ENCODE peak calls at places on chromosomes 5 and 9, in four cellular contexts. One of them, this sample, is unnamed.

GRCh38 chr9:99400184-99400731 is 178.2 kb downstream of the SEC61B start:
- DNase-seq in colonic mucosa: no peak
- DNase-seq in mesendoderm: peak; percentile 29
- DNase-seq in RWPE1: no peak
- DNase-seq in this sample: no peak

GRCh38 chr5:14834062-14834461 is 37.5 kb downstream of the ANKH start:
- DNase-seq in colonic mucosa: no peak
- DNase-seq in mesendoderm: no peak
- DNase-seq in RWPE1: no peak
- DNase-seq in this sample: no peak

GRCh38 chr5:72065751-72066255 is 41.5 kb upstream of the MAP1B start:
- DNase-seq in colonic mucosa: no peak
- DNase-seq in mesendoderm: peak; percentile 97
- DNase-seq in RWPE1: no peak
- DNase-seq in this sample: no peak

GRCh38 chr5:100950975-100951374 is 47.9 kb upstream of the ST8SIA4 start:
- DNase-seq in colonic mucosa: no peak
- DNase-seq in mesendoderm: no peak
- DNase-seq in RWPE1: no peak
- DNase-seq in this sample: no peak

GRCh38 chr9:2231831-2232230 is 216.7 kb downstream of the SMARCA2 start:
- DNase-seq in colonic mucosa: no peak
- DNase-seq in mesendoderm: no peak
- DNase-seq in RWPE1: no peak
- DNase-seq in this sample: no peak

GRCh38 chr5:25701936-25702335 is 1057.2 kb upstream of the CDH10 start:
- DNase-seq in colonic mucosa: no peak
- DNase-seq in mesendoderm: no peak
- DNase-seq in RWPE1: no peak
- DNase-seq in this sample: no peak

GRCh38 chr9:125203259-125203658 is 2.9 kb downstream of the RABEPK start:
- DNase-seq in colonic mucosa: no peak
- DNase-seq in mesendoderm: peak; percentile 13
- DNase-seq in RWPE1: no peak
- DNase-seq in this sample: no peak

GRCh38 chr5:158155811-158156495 is 297.0 kb upstream of the CLINT1 start:
- DNase-seq in colonic mucosa: no peak
- DNase-seq in mesendoderm: no peak
- DNase-seq in RWPE1: no peak
- DNase-seq in this sample: no peak

GRCh38 chr5:116135344-116135743 is 50.5 kb downstream of the COMMD10 start:
- DNase-seq in colonic mucosa: no peak
- DNase-seq in mesendoderm: no peak
- DNase-seq in RWPE1: no peak
- DNase-seq in this sample: no peak

GRCh38 chr5:175883506-175883905 is 12.1 kb downstream of the CPLX2 start:
- DNase-seq in colonic mucosa: no peak
- DNase-seq in mesendoderm: no peak
- DNase-seq in RWPE1: no peak
- DNase-seq in this sample: no peak

GRCh38 chr9:100309992-100310391 is 42.8 kb downstream of the TEX10 start:
- DNase-seq in colonic mucosa: no peak
- DNase-seq in mesendoderm: no peak
- DNase-seq in RWPE1: no peak
- DNase-seq in this sample: no peak

GRCh38 chr9:124881138-124881743 is 19.3 kb downstream of the ARPC5L start:
- DNase-seq in colonic mucosa: no peak
- DNase-seq in mesendoderm: no peak
- DNase-seq in RWPE1: no peak
- DNase-seq in this sample: peak; percentile 69

GRCh38 chr5:9716838-9717281 is 86.7 kb upstream of the TAS2R1 start:
- DNase-seq in colonic mucosa: no peak
- DNase-seq in mesendoderm: peak; percentile 73
- DNase-seq in RWPE1: no peak
- DNase-seq in this sample: no peak

GRCh38 chr9:33377089-33377715 is 25.2 kb downstream of the AQP7 start:
- DNase-seq in colonic mucosa: no peak
- DNase-seq in mesendoderm: no peak
- DNase-seq in RWPE1: no peak
- DNase-seq in this sample: no peak

GRCh38 chr5:146699729-146700430 is 178.7 kb downstream of the PPP2R2B start:
- DNase-seq in colonic mucosa: no peak
- DNase-seq in mesendoderm: no peak
- DNase-seq in RWPE1: no peak
- DNase-seq in this sample: no peak

GRCh38 chr9:126217797-126218196 is 108.8 kb upstream of the MVB12B start:
- DNase-seq in colonic mucosa: no peak
- DNase-seq in mesendoderm: no peak
- DNase-seq in RWPE1: no peak
- DNase-seq in this sample: no peak

GRCh38 chr5:32172908-32173393 is 1.2 kb downstream of the GOLPH3 start:
- DNase-seq in colonic mucosa: no peak
- DNase-seq in mesendoderm: peak; percentile 35
- DNase-seq in RWPE1: no peak
- DNase-seq in this sample: no peak

GRCh38 chr5:151742870-151743294 is 15.5 kb downstream of the ATOX1 start:
- DNase-seq in colonic mucosa: peak; percentile 42
- DNase-seq in mesendoderm: peak; percentile 91
- DNase-seq in RWPE1: peak; percentile 79
- DNase-seq in this sample: no peak

GRCh38 chr5:118044169-118044568 is 944.2 kb downstream of the DTWD2 start:
- DNase-seq in colonic mucosa: no peak
- DNase-seq in mesendoderm: no peak
- DNase-seq in RWPE1: no peak
- DNase-seq in this sample: no peak

GRCh38 chr9:26426732-26427131 is 465.9 kb downstream of the CAAP1 start:
- DNase-seq in colonic mucosa: no peak
- DNase-seq in mesendoderm: peak; percentile 59
- DNase-seq in RWPE1: no peak
- DNase-seq in this sample: peak; percentile 39

GRCh38 chr5:18744990-18745590 is 1110.8 kb downstream of the TAF11L14 start:
- DNase-seq in colonic mucosa: no peak
- DNase-seq in mesendoderm: no peak
- DNase-seq in RWPE1: no peak
- DNase-seq in this sample: peak; percentile 72

GRCh38 chr5:123441408-123441807 is 18.2 kb upstream of the CEP120 start:
- DNase-seq in colonic mucosa: no peak
- DNase-seq in mesendoderm: no peak
- DNase-seq in RWPE1: no peak
- DNase-seq in this sample: no peak

GRCh38 chr5:132190161-132190817 is 37.4 kb downstream of the P4HA2 start:
- DNase-seq in colonic mucosa: no peak
- DNase-seq in mesendoderm: peak; percentile 90
- DNase-seq in RWPE1: peak; percentile 84
- DNase-seq in this sample: no peak

GRCh38 chr5:37696190-37697021 is 143.4 kb downstream of the GDNF start:
- DNase-seq in colonic mucosa: no peak
- DNase-seq in mesendoderm: peak; percentile 56
- DNase-seq in RWPE1: peak; percentile 81
- DNase-seq in this sample: no peak

GRCh38 chr5:3394877-3395599 is 200.6 kb upstream of the IRX1 start:
- DNase-seq in colonic mucosa: no peak
- DNase-seq in mesendoderm: no peak
- DNase-seq in RWPE1: no peak
- DNase-seq in this sample: no peak

GRCh38 chr9:119634036-119634435 is 264.8 kb upstream of the BRINP1 start:
- DNase-seq in colonic mucosa: no peak
- DNase-seq in mesendoderm: no peak
- DNase-seq in RWPE1: no peak
- DNase-seq in this sample: no peak

GRCh38 chr9:107707419-107707837 is 217.9 kb upstream of the KLF4 start:
- DNase-seq in colonic mucosa: no peak
- DNase-seq in mesendoderm: no peak
- DNase-seq in RWPE1: peak; percentile 94
- DNase-seq in this sample: no peak

GRCh38 chr9:121268598-121269029 is 652 bp downstream of the GSN start:
- DNase-seq in colonic mucosa: no peak
- DNase-seq in mesendoderm: peak; percentile 49
- DNase-seq in RWPE1: no peak
- DNase-seq in this sample: no peak

GRCh38 chr9:33143241-33143642 is 23.9 kb downstream of the B4GALT1 start:
- DNase-seq in colonic mucosa: no peak
- DNase-seq in mesendoderm: no peak
- DNase-seq in RWPE1: no peak
- DNase-seq in this sample: no peak

GRCh38 chr5:177361418-177362101 is 3.8 kb downstream of the RGS14 start:
- DNase-seq in colonic mucosa: no peak
- DNase-seq in mesendoderm: no peak
- DNase-seq in RWPE1: no peak
- DNase-seq in this sample: peak; percentile 88

GRCh38 chr5:147098233-147098790 is 136.5 kb upstream of the STK32A start:
- DNase-seq in colonic mucosa: peak; percentile 31
- DNase-seq in mesendoderm: peak; percentile 93
- DNase-seq in RWPE1: peak; percentile 20
- DNase-seq in this sample: no peak

GRCh38 chr9:69155341-69156030 is 18.6 kb upstream of the TJP2 start:
- DNase-seq in colonic mucosa: no peak
- DNase-seq in mesendoderm: peak; percentile 92
- DNase-seq in RWPE1: peak; percentile 67
- DNase-seq in this sample: no peak
- H3K27ac ChIP-seq in colonic mucosa: no peak overlapping the region
- H3K27ac ChIP-seq in mesendoderm: peak overlapping the region; percentile 70
- H3K27ac ChIP-seq in RWPE1: peak overlapping the region; percentile 75
- H3K27ac ChIP-seq in this sample: no peak overlapping the region

GRCh38 chr5:59583810-59584562 is 309.5 kb downstream of the PDE4D start:
- DNase-seq in colonic mucosa: peak; percentile 69
- DNase-seq in mesendoderm: no peak
- DNase-seq in RWPE1: no peak
- DNase-seq in this sample: no peak

GRCh38 chr5:59584858-59585846 is 308.4 kb downstream of the PDE4D start:
- DNase-seq in colonic mucosa: peak; percentile 57
- DNase-seq in mesendoderm: no peak
- DNase-seq in RWPE1: no peak
- DNase-seq in this sample: no peak

GRCh38 chr5:59586811-59587340 is 306.6 kb downstream of the PDE4D start:
- DNase-seq in colonic mucosa: no peak
- DNase-seq in mesendoderm: no peak
- DNase-seq in RWPE1: no peak
- DNase-seq in this sample: no peak

GRCh38 chr5:59582746-59583145 is 310.8 kb downstream of the PDE4D start:
- DNase-seq in colonic mucosa: no peak
- DNase-seq in mesendoderm: no peak
- DNase-seq in RWPE1: no peak
- DNase-seq in this sample: no peak

GRCh38 chr5:59583151-59583809 is 310.2 kb downstream of the PDE4D start:
- DNase-seq in colonic mucosa: no peak
- DNase-seq in mesendoderm: no peak
- DNase-seq in RWPE1: no peak
- DNase-seq in this sample: no peak
- H3K27ac ChIP-seq in colonic mucosa: peak overlapping the region; percentile 22
- H3K27ac ChIP-seq in mesendoderm: no peak overlapping the region
- H3K27ac ChIP-seq in RWPE1: no peak overlapping the region
- H3K27ac ChIP-seq in this sample: no peak overlapping the region

DNA sequence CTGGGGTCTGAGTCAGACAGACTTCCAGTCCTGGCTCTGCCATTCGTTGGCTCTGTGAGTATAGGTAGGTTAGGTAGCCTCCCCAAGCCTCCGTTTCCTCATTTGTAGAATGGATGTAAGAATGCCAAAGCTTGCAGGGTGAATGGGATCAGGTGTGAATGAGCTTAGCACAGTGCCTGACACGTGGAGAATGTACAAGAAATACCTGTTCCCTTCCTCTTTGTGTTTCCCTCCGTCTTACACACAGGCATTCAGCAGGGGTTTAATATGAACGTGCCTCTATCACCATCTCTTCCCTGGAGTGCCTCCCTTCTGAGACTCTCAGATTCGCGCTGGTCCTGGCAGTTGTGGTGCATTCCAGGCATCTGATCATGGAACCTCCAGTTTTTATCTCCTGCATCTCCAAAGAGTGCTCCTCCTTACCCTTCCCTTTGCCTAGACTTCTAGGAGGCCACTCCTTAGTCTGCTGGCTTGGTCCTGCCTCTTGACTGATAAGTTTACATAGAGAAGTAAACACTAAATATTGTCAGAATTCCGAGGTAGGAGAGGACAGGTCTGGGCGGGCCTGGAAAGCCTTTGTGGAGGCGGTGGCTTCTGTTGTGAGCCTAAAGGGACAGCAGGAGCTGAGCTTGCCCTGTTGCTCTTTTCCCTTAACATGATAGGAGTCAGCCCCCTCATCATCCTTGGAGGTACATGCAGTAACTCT is 199.4 kb downstream of the AOPEP start:
- DNase-seq in colonic mucosa: peak; percentile 59
- DNase-seq in mesendoderm: no peak
- DNase-seq in RWPE1: no peak
- DNase-seq in this sample: no peak
- H3K27ac ChIP-seq in colonic mucosa: no peak overlapping the region
- H3K27ac ChIP-seq in mesendoderm: no peak overlapping the region
- H3K27ac ChIP-seq in RWPE1: peak overlapping the region; percentile 93
- H3K27ac ChIP-seq in this sample: no peak overlapping the region

GRCh38 chr9:69171049-69171448 is 3.0 kb upstream of the TJP2 start:
- DNase-seq in colonic mucosa: no peak
- DNase-seq in mesendoderm: no peak
- DNase-seq in RWPE1: peak; percentile 85
- DNase-seq in this sample: no peak

GRCh38 chr9:69165581-69165980 is 8.5 kb upstream of the TJP2 start:
- DNase-seq in colonic mucosa: no peak
- DNase-seq in mesendoderm: no peak
- DNase-seq in RWPE1: no peak
- DNase-seq in this sample: no peak

GRCh38 chr9:69171517-69171916 is 2.6 kb upstream of the TJP2 start:
- DNase-seq in colonic mucosa: no peak
- DNase-seq in mesendoderm: no peak
- DNase-seq in RWPE1: no peak
- DNase-seq in this sample: no peak

GRCh38 chr9:69170231-69170630 is 3.8 kb upstream of the TJP2 start:
- DNase-seq in colonic mucosa: no peak
- DNase-seq in mesendoderm: no peak
- DNase-seq in RWPE1: no peak
- DNase-seq in this sample: no peak

DNA sequence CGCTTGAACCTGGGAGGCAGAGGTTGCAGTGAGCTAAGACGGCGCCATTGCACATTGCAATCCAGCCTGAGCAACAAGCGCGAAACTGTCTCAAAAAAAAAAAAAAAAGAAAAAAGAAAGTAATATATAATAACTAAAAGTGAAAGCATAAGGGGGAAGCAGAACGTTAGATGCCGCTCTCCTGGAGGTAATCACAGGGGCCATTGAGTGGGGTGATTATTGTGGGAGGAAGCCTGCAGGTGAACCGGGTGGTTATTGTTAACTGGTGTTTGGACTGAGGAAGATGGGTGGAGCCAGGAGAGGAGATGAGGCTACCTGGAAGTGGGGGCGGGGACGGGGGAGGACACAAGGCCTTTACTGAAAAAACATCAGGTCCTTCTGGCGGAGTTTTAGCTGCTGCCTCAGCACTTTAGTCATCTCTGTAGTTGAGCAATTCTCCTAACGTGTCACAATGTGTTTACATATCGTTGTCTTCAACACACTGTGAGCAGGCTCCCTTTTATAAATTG is 5.3 kb upstream of the TJP2 start:
- DNase-seq in colonic mucosa: peak; percentile 64
- DNase-seq in mesendoderm: peak; percentile 79
- DNase-seq in RWPE1: peak; percentile 87
- DNase-seq in this sample: peak; percentile 76
- H3K27ac ChIP-seq in colonic mucosa: no peak overlapping the region
- H3K27ac ChIP-seq in mesendoderm: no peak overlapping the region
- H3K27ac ChIP-seq in RWPE1: peak overlapping the region; percentile 72
- H3K27ac ChIP-seq in this sample: no peak overlapping the region